ENCODE peak calls at places on chromosomes 11 and 22, in seven cellular contexts. Y is kidney; J is A549; L is CD4-positive, CD25-positive, alpha-beta regulatory T cell; G is ovary; K is upper lobe of left lung; H is neuronal stem cell. D is an unnamed sample.

GRCh38 chr11:78385205-78385604 is 32.4 kb downstream of the GAB2 start:
- DNase-seq in K (no peak), Y (no peak), L (no peak), J (no peak), H (no peak), G (no peak), D (no peak)

GRCh38 chr22:19621372-19622060 is 92.8 kb upstream of the SEPTIN5 start:
- DNase-seq in H (no peak), L (no peak), G (no peak), J (no peak), K (peak; percentile 62), Y (peak; percentile 48), D (no peak)

GRCh38 chr11:31966846-31967245 is 124.0 kb upstream of the RCN1 start:
- DNase-seq in J (no peak), G (no peak), H (no peak), L (no peak), Y (no peak), K (no peak), D (no peak)

GRCh38 chr11:80872116-80872728 is 1431.4 kb upstream of the TENM4 start:
- DNase-seq in J (no peak), K (no peak), H (no peak), Y (no peak), G (no peak), L (no peak), D (no peak)

GRCh38 chr11:114157476-114158050 is 98.1 kb downstream of the ZBTB16 start:
- DNase-seq in J (no peak), H (no peak), Y (peak; percentile 56), G (no peak), K (no peak), L (no peak), D (no peak)

GRCh38 chr11:75242722-75243600 is 2.4 kb downstream of the TPBGL start:
- DNase-seq in J (no peak), K (no peak), G (no peak), H (no peak), Y (no peak), L (no peak), D (peak; percentile 44)

GRCh38 chr11:123188508-123189165 is 6.4 kb downstream of the CLMP start:
- DNase-seq in L (no peak), H (no peak), K (no peak), G (no peak), J (no peak), Y (no peak), D (peak; percentile 70)

GRCh38 chr11:119181677-119182412 is 3.4 kb upstream of the NHERF4 start:
- DNase-seq in L (no peak), H (no peak), Y (no peak), J (no peak), G (no peak), K (no peak), D (no peak)

GRCh38 chr11:95700471-95700817 is 89.1 kb downstream of the FAM76B start:
- DNase-seq in J (no peak), H (no peak), L (no peak), Y (no peak), G (no peak), K (no peak), D (no peak)

GRCh38 chr11:114026355-114026754 is 33.2 kb upstream of the ZBTB16 start:
- DNase-seq in L (no peak), Y (no peak), J (no peak), G (no peak), H (no peak), K (no peak), D (no peak)

GRCh38 chr22:40249286-40249685 is 71.6 kb downstream of the TNRC6B start:
- DNase-seq in H (no peak), G (no peak), J (no peak), L (no peak), Y (no peak), K (no peak), D (no peak)

GRCh38 chr22:43501951-43502874 is 90.4 kb downstream of the MPPED1 start:
- DNase-seq in Y (peak; percentile 47), K (no peak), G (no peak), L (no peak), J (no peak), H (no peak), D (no peak)

GRCh38 chr11:67014343-67014742 is 8.6 kb upstream of the SYT12 start:
- DNase-seq in L (no peak), H (no peak), G (no peak), Y (no peak), J (no peak), K (no peak), D (no peak)

GRCh38 chr11:63610604-63611394 is 3.4 kb downstream of the PLAAT3 start:
- DNase-seq in G (no peak), H (no peak), L (no peak), Y (no peak), K (peak; percentile 40), J (no peak), D (no peak)

GRCh38 chr11:61062181-61062955 is 39.9 kb upstream of the CD5 start:
- DNase-seq in Y (no peak), L (no peak), H (no peak), G (no peak), J (no peak), K (peak; percentile 9), D (no peak)

GRCh38 chr11:61058583-61059259 is 43.6 kb upstream of the CD5 start:
- DNase-seq in Y (no peak), H (no peak), L (no peak), K (peak; percentile 2), J (no peak), G (no peak), D (no peak)

GRCh38 chr11:61057615-61058014 is 44.7 kb upstream of the CD5 start:
- DNase-seq in K (peak; percentile 10), J (no peak), H (no peak), G (no peak), L (no peak), Y (no peak), D (no peak)

GRCh38 chr11:61059260-61059752 is 43.0 kb upstream of the CD5 start:
- DNase-seq in K (peak; percentile 1), J (no peak), G (no peak), H (no peak), Y (no peak), L (no peak), D (no peak)

DNA sequence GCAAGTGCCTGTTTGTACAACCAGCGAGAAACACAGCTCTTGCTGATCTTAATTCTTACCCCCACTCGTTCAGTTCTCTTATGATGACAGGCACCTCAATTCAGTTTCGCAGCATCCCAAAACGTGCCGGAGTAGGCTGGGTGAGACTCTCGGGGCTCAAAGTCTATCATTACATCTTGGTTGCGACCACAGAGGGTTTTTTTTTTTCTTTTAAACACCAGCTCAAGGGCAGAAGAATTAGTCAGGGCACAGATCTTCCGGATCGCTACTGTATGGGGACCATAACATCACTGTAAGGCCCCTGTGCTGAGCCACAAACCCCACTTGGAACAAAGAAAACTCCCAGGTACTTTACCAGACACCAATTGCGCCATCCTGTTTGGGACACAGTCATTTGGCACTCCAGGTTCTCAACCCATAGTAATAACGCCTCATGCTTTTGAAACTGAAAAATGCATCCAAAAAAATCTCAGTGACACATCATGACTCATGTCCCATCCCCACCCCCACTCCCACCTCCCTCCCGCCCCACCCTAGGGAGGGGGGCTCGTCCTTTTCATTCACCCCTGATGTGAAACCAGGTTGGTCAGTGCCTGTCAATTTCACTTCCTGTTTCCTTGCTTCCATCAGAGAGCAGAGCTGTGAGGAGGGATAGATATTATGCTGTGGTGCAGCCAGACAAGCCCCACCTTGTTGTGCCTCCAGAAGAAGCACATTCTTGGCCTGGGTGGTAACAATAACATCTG is 41.0 kb upstream of the CD5 start:
- DNase-seq in K (peak; percentile 21), H (no peak), J (no peak), L (peak; percentile 62), Y (no peak), G (no peak), D (no peak)
- H3K4me3 ChIP-seq in K (no peak overlapping the region), H (no peak overlapping the region), J (no peak overlapping the region), L (peak overlapping the region; percentile 81), Y (no peak overlapping the region), G (no peak overlapping the region), D (no peak overlapping the region)

GRCh38 chr11:111355956-111356659 is 23.0 kb downstream of the POU2AF1 start:
- DNase-seq in H (no peak), K (no peak), Y (no peak), L (no peak), G (no peak), J (no peak), D (no peak)
- H3K27ac ChIP-seq in H (no peak overlapping the region), K (no peak overlapping the region), Y (no peak overlapping the region), L (no peak overlapping the region), G (no peak overlapping the region), J (no peak overlapping the region), D (no peak overlapping the region)

GRCh38 chr22:24494535-24495364 is at the start of gene UPB1:
- DNase-seq in J (no peak), Y (peak; percentile 77), G (no peak), K (no peak), H (no peak), L (no peak), D (no peak)
- H3K4me3 ChIP-seq in J (no peak within 1 kb of the TSS), Y (peak within 1 kb of the TSS; percentile 52), G (no peak within 1 kb of the TSS), K (peak within 1 kb of the TSS; percentile 12), H (peak within 1 kb of the TSS; percentile 60), L (no peak within 1 kb of the TSS), D (no peak within 1 kb of the TSS)

GRCh38 chr22:26324150-26324549 is 104.9 kb upstream of the ASPHD2 start:
- DNase-seq in J (no peak), K (no peak), L (no peak), G (no peak), Y (no peak), H (no peak), D (no peak)

GRCh38 chr22:26321469-26321913 is 107.6 kb upstream of the ASPHD2 start:
- DNase-seq in K (no peak), G (no peak), L (no peak), Y (no peak), H (no peak), J (no peak), D (no peak)

GRCh38 chr22:26322179-26322905 is 106.7 kb upstream of the ASPHD2 start:
- DNase-seq in K (no peak), L (no peak), G (no peak), H (no peak), J (no peak), Y (no peak), D (no peak)

GRCh38 chr22:26320469-26320868 is 108.6 kb upstream of the ASPHD2 start:
- DNase-seq in H (no peak), Y (no peak), J (no peak), G (no peak), L (no peak), K (no peak), D (no peak)

GRCh38 chr22:26323013-26323412 is 106.0 kb upstream of the ASPHD2 start:
- DNase-seq in Y (no peak), H (no peak), L (no peak), G (no peak), J (no peak), K (no peak), D (no peak)
- H3K27ac ChIP-seq in Y (no peak overlapping the region), H (no peak overlapping the region), L (no peak overlapping the region), G (no peak overlapping the region), J (no peak overlapping the region), K (no peak overlapping the region), D (no peak overlapping the region)

GRCh38 chr11:44742470-44742869 is 15.7 kb downstream of the TSPAN18 start:
- DNase-seq in K (no peak), Y (no peak), J (no peak), G (no peak), L (no peak), H (no peak), D (no peak)
- H3K4me3 ChIP-seq in K (no peak overlapping the region), Y (no peak overlapping the region), J (no peak overlapping the region), G (no peak overlapping the region), L (no peak overlapping the region), H (no peak overlapping the region), D (no peak overlapping the region)

GRCh38 chr22:42283288-42284229 is 13.1 kb upstream of the TCF20 start:
- DNase-seq in J (no peak), L (no peak), G (peak; percentile 36), K (no peak), H (peak; percentile 71), Y (peak; percentile 75), D (no peak)
- H3K27ac ChIP-seq in J (no peak overlapping the region), L (no peak overlapping the region), G (no peak overlapping the region), K (no peak overlapping the region), H (no peak overlapping the region), Y (no peak overlapping the region), D (no peak overlapping the region)